ENCODE peak calls at places on chromosomes 11 and 22, in ten cellular contexts. One of them, this sample, is unnamed.

GRCh38 chr22:40332319-40332781 is 13.9 kb upstream of the ADSL start:
- DNase-seq in AG09309: no peak
- DNase-seq in psoas muscle: no peak
- DNase-seq in GM06990: no peak
- DNase-seq in GM20000: no peak
- DNase-seq in lower lobe of right lung: no peak
- DNase-seq in endothelial cell: no peak
- DNase-seq in cardiac fibroblast: peak; percentile 39
- DNase-seq in HFF-Myc: no peak
- DNase-seq in stomach: no peak
- DNase-seq in this sample: no peak

GRCh38 chr22:19172213-19173046 is 6.1 kb downstream of the SLC25A1 start:
- DNase-seq in AG09309: no peak
- DNase-seq in psoas muscle: no peak
- DNase-seq in GM06990: no peak
- DNase-seq in GM20000: no peak
- DNase-seq in lower lobe of right lung: no peak
- DNase-seq in endothelial cell: no peak
- DNase-seq in cardiac fibroblast: no peak
- DNase-seq in HFF-Myc: no peak
- DNase-seq in stomach: no peak
- DNase-seq in this sample: no peak

GRCh38 chr11:34600339-34601084 is 20.4 kb upstream of the EHF start:
- DNase-seq in AG09309: no peak
- DNase-seq in psoas muscle: no peak
- DNase-seq in GM06990: no peak
- DNase-seq in GM20000: no peak
- DNase-seq in lower lobe of right lung: peak; percentile 52
- DNase-seq in endothelial cell: no peak
- DNase-seq in cardiac fibroblast: no peak
- DNase-seq in HFF-Myc: no peak
- DNase-seq in stomach: peak; percentile 87
- DNase-seq in this sample: no peak

GRCh38 chr22:44804327-44804726 is 52.0 kb downstream of the ARHGAP8 start:
- DNase-seq in AG09309: no peak
- DNase-seq in psoas muscle: no peak
- DNase-seq in GM06990: no peak
- DNase-seq in GM20000: no peak
- DNase-seq in lower lobe of right lung: no peak
- DNase-seq in endothelial cell: no peak
- DNase-seq in cardiac fibroblast: no peak
- DNase-seq in HFF-Myc: no peak
- DNase-seq in stomach: no peak
- DNase-seq in this sample: no peak

GRCh38 chr11:129937592-129938238 is 42.3 kb upstream of the NFRKB start:
- DNase-seq in AG09309: no peak
- DNase-seq in psoas muscle: no peak
- DNase-seq in GM06990: no peak
- DNase-seq in GM20000: no peak
- DNase-seq in lower lobe of right lung: no peak
- DNase-seq in endothelial cell: no peak
- DNase-seq in cardiac fibroblast: no peak
- DNase-seq in HFF-Myc: no peak
- DNase-seq in stomach: no peak
- DNase-seq in this sample: no peak

GRCh38 chr11:98940913-98941312 is 79.8 kb upstream of the CNTN5 start:
- DNase-seq in AG09309: no peak
- DNase-seq in psoas muscle: no peak
- DNase-seq in GM06990: no peak
- DNase-seq in GM20000: no peak
- DNase-seq in lower lobe of right lung: no peak
- DNase-seq in endothelial cell: no peak
- DNase-seq in cardiac fibroblast: no peak
- DNase-seq in HFF-Myc: no peak
- DNase-seq in stomach: no peak
- DNase-seq in this sample: no peak

GRCh38 chr11:85889676-85890579 is 34.7 kb downstream of the CCDC83 start:
- DNase-seq in AG09309: peak; percentile 32
- DNase-seq in psoas muscle: no peak
- DNase-seq in GM06990: no peak
- DNase-seq in GM20000: no peak
- DNase-seq in lower lobe of right lung: no peak
- DNase-seq in endothelial cell: no peak
- DNase-seq in cardiac fibroblast: peak; percentile 82
- DNase-seq in HFF-Myc: no peak
- DNase-seq in stomach: no peak
- DNase-seq in this sample: no peak

GRCh38 chr22:45225732-45226560 is 14.7 kb downstream of the KIAA0930 start:
- DNase-seq in AG09309: no peak
- DNase-seq in psoas muscle: peak; percentile 74
- DNase-seq in GM06990: no peak
- DNase-seq in GM20000: no peak
- DNase-seq in lower lobe of right lung: peak; percentile 79
- DNase-seq in endothelial cell: no peak
- DNase-seq in cardiac fibroblast: peak; percentile 32
- DNase-seq in HFF-Myc: no peak
- DNase-seq in stomach: no peak
- DNase-seq in this sample: no peak

GRCh38 chr11:29641201-29641600 is 375.6 kb downstream of the KCNA4 start:
- DNase-seq in AG09309: no peak
- DNase-seq in psoas muscle: no peak
- DNase-seq in GM06990: no peak
- DNase-seq in GM20000: no peak
- DNase-seq in lower lobe of right lung: no peak
- DNase-seq in endothelial cell: no peak
- DNase-seq in cardiac fibroblast: peak; percentile 2
- DNase-seq in HFF-Myc: no peak
- DNase-seq in stomach: no peak
- DNase-seq in this sample: no peak

GRCh38 chr22:23230348-23231068 is 50.2 kb downstream of the BCR start:
- DNase-seq in AG09309: no peak
- DNase-seq in psoas muscle: no peak
- DNase-seq in GM06990: no peak
- DNase-seq in GM20000: no peak
- DNase-seq in lower lobe of right lung: peak; percentile 16
- DNase-seq in endothelial cell: no peak
- DNase-seq in cardiac fibroblast: no peak
- DNase-seq in HFF-Myc: no peak
- DNase-seq in stomach: no peak
- DNase-seq in this sample: no peak

GRCh38 chr11:31492320-31492913 is 17.0 kb downstream of the IMMP1L start:
- DNase-seq in AG09309: peak; percentile 28
- DNase-seq in psoas muscle: no peak
- DNase-seq in GM06990: no peak
- DNase-seq in GM20000: no peak
- DNase-seq in lower lobe of right lung: no peak
- DNase-seq in endothelial cell: no peak
- DNase-seq in cardiac fibroblast: peak; percentile 61
- DNase-seq in HFF-Myc: no peak
- DNase-seq in stomach: no peak
- DNase-seq in this sample: no peak

GRCh38 chr11:99368579-99368978 is 347.8 kb downstream of the CNTN5 start:
- DNase-seq in AG09309: no peak
- DNase-seq in psoas muscle: no peak
- DNase-seq in GM06990: no peak
- DNase-seq in GM20000: no peak
- DNase-seq in lower lobe of right lung: no peak
- DNase-seq in endothelial cell: no peak
- DNase-seq in cardiac fibroblast: peak; percentile 82
- DNase-seq in HFF-Myc: no peak
- DNase-seq in stomach: no peak
- DNase-seq in this sample: no peak

GRCh38 chr11:10770626-10771254 is 19.7 kb downstream of the CTR9 start:
- DNase-seq in AG09309: no peak
- DNase-seq in psoas muscle: peak; percentile 68
- DNase-seq in GM06990: no peak
- DNase-seq in GM20000: no peak
- DNase-seq in lower lobe of right lung: no peak
- DNase-seq in endothelial cell: peak; percentile 66
- DNase-seq in cardiac fibroblast: peak; percentile 66
- DNase-seq in HFF-Myc: peak; percentile 19
- DNase-seq in stomach: peak; percentile 63
- DNase-seq in this sample: peak; percentile 12

GRCh38 chr11:122089111-122089510 is 26.9 kb downstream of the BLID start:
- DNase-seq in AG09309: no peak
- DNase-seq in psoas muscle: no peak
- DNase-seq in GM06990: no peak
- DNase-seq in GM20000: no peak
- DNase-seq in lower lobe of right lung: no peak
- DNase-seq in endothelial cell: no peak
- DNase-seq in cardiac fibroblast: no peak
- DNase-seq in HFF-Myc: no peak
- DNase-seq in stomach: no peak
- DNase-seq in this sample: no peak

GRCh38 chr22:46063861-46064235 is 86.5 kb upstream of the PPARA start:
- DNase-seq in AG09309: no peak
- DNase-seq in psoas muscle: peak; percentile 59
- DNase-seq in GM06990: no peak
- DNase-seq in GM20000: no peak
- DNase-seq in lower lobe of right lung: no peak
- DNase-seq in endothelial cell: no peak
- DNase-seq in cardiac fibroblast: peak; percentile 28
- DNase-seq in HFF-Myc: no peak
- DNase-seq in stomach: peak; percentile 44
- DNase-seq in this sample: no peak

GRCh38 chr11:46363455-46363920 is 16.2 kb downstream of the DGKZ start:
- DNase-seq in AG09309: no peak
- DNase-seq in psoas muscle: peak; percentile 96
- DNase-seq in GM06990: no peak
- DNase-seq in GM20000: no peak
- DNase-seq in lower lobe of right lung: no peak
- DNase-seq in endothelial cell: no peak
- DNase-seq in cardiac fibroblast: peak; percentile 50
- DNase-seq in HFF-Myc: no peak
- DNase-seq in stomach: no peak
- DNase-seq in this sample: no peak

GRCh38 chr11:45211732-45212131 is 65.3 kb downstream of the PRDM11 start:
- DNase-seq in AG09309: no peak
- DNase-seq in psoas muscle: no peak
- DNase-seq in GM06990: no peak
- DNase-seq in GM20000: no peak
- DNase-seq in lower lobe of right lung: no peak
- DNase-seq in endothelial cell: no peak
- DNase-seq in cardiac fibroblast: no peak
- DNase-seq in HFF-Myc: no peak
- DNase-seq in stomach: no peak
- DNase-seq in this sample: no peak
- TF ChIP-seq CTCF in AG09309: no peak
- TF ChIP-seq CTCF in psoas muscle: no peak
- TF ChIP-seq CTCF in GM06990: peak; percentile 7
- TF ChIP-seq CTCF in GM20000: no peak
- TF ChIP-seq CTCF in lower lobe of right lung: no peak
- TF ChIP-seq CTCF in endothelial cell: no peak
- TF ChIP-seq CTCF in cardiac fibroblast: no peak
- TF ChIP-seq CTCF in HFF-Myc: no peak
- TF ChIP-seq CTCF in stomach: no peak
- TF ChIP-seq CTCF in this sample: no peak

GRCh38 chr11:131217313-131218297 is 152.8 kb upstream of the NTM start:
- DNase-seq in AG09309: no peak
- DNase-seq in psoas muscle: no peak
- DNase-seq in GM06990: no peak
- DNase-seq in GM20000: peak; percentile 48
- DNase-seq in lower lobe of right lung: no peak
- DNase-seq in endothelial cell: peak; percentile 26
- DNase-seq in cardiac fibroblast: peak; percentile 5
- DNase-seq in HFF-Myc: no peak
- DNase-seq in stomach: no peak
- DNase-seq in this sample: no peak
- TF ChIP-seq CTCF in AG09309: peak; percentile 63
- TF ChIP-seq CTCF in psoas muscle: no peak
- TF ChIP-seq CTCF in GM06990: peak; percentile 52
- TF ChIP-seq CTCF in GM20000: peak; percentile 71
- TF ChIP-seq CTCF in lower lobe of right lung: no peak
- TF ChIP-seq CTCF in endothelial cell: no peak
- TF ChIP-seq CTCF in cardiac fibroblast: peak; percentile 15
- TF ChIP-seq CTCF in HFF-Myc: peak; percentile 11
- TF ChIP-seq CTCF in stomach: no peak
- TF ChIP-seq CTCF in this sample: peak; percentile 31

GRCh38 chr11:16252373-16252772 is 104.0 kb downstream of the SOX6 start:
- DNase-seq in AG09309: no peak
- DNase-seq in psoas muscle: no peak
- DNase-seq in GM06990: no peak
- DNase-seq in GM20000: no peak
- DNase-seq in lower lobe of right lung: no peak
- DNase-seq in endothelial cell: no peak
- DNase-seq in cardiac fibroblast: peak; percentile 2
- DNase-seq in HFF-Myc: no peak
- DNase-seq in stomach: no peak
- DNase-seq in this sample: no peak
- TF ChIP-seq CTCF in AG09309: no peak
- TF ChIP-seq CTCF in psoas muscle: no peak
- TF ChIP-seq CTCF in GM06990: no peak
- TF ChIP-seq CTCF in GM20000: no peak
- TF ChIP-seq CTCF in lower lobe of right lung: no peak
- TF ChIP-seq CTCF in endothelial cell: peak; percentile 65
- TF ChIP-seq CTCF in cardiac fibroblast: peak; percentile 9
- TF ChIP-seq CTCF in HFF-Myc: peak; percentile 32
- TF ChIP-seq CTCF in stomach: no peak
- TF ChIP-seq CTCF in this sample: no peak

GRCh38 chr11:76415073-76415472 is 29.7 kb upstream of the EMSY start:
- DNase-seq in AG09309: no peak
- DNase-seq in psoas muscle: no peak
- DNase-seq in GM06990: no peak
- DNase-seq in GM20000: no peak
- DNase-seq in lower lobe of right lung: no peak
- DNase-seq in endothelial cell: no peak
- DNase-seq in cardiac fibroblast: no peak
- DNase-seq in HFF-Myc: no peak
- DNase-seq in stomach: no peak
- DNase-seq in this sample: no peak

GRCh38 chr11:76424379-76424778 is 20.4 kb upstream of the EMSY start:
- DNase-seq in AG09309: no peak
- DNase-seq in psoas muscle: no peak
- DNase-seq in GM06990: peak; percentile 22
- DNase-seq in GM20000: peak; percentile 55
- DNase-seq in lower lobe of right lung: no peak
- DNase-seq in endothelial cell: no peak
- DNase-seq in cardiac fibroblast: no peak
- DNase-seq in HFF-Myc: no peak
- DNase-seq in stomach: no peak
- DNase-seq in this sample: no peak

GRCh38 chr11:76424891-76425290 is 19.9 kb upstream of the EMSY start:
- DNase-seq in AG09309: no peak
- DNase-seq in psoas muscle: no peak
- DNase-seq in GM06990: no peak
- DNase-seq in GM20000: no peak
- DNase-seq in lower lobe of right lung: no peak
- DNase-seq in endothelial cell: no peak
- DNase-seq in cardiac fibroblast: no peak
- DNase-seq in HFF-Myc: no peak
- DNase-seq in stomach: no peak
- DNase-seq in this sample: no peak

DNA sequence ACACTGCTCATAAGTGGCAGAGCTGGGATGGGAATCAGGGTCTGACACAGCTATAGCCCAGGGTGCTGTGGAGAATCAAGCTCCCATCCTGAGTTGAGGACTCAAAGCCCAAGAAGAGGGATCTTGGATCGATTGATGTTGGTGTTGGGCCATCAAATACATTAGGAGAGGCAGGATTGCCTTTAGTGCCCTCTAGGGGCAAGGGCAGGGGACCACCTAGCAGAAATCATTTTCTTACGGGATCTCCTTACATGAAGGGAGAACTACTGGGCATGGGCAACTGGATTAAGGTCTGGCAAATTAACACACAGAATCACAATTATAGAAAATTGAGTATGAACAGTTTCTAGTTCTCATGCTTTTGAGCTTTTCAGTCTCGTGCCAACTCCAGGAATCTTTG is 24.9 kb upstream of the EMSY start:
- DNase-seq in AG09309: no peak
- DNase-seq in psoas muscle: no peak
- DNase-seq in GM06990: no peak
- DNase-seq in GM20000: peak; percentile 21
- DNase-seq in lower lobe of right lung: no peak
- DNase-seq in endothelial cell: peak; percentile 22
- DNase-seq in cardiac fibroblast: peak; percentile 4
- DNase-seq in HFF-Myc: no peak
- DNase-seq in stomach: no peak
- DNase-seq in this sample: no peak
- TF ChIP-seq CTCF in AG09309: peak; percentile 21
- TF ChIP-seq CTCF in psoas muscle: peak; percentile 22
- TF ChIP-seq CTCF in GM06990: peak; percentile 73
- TF ChIP-seq CTCF in GM20000: peak; percentile 52
- TF ChIP-seq CTCF in lower lobe of right lung: peak; percentile 31
- TF ChIP-seq CTCF in endothelial cell: peak; percentile 46
- TF ChIP-seq CTCF in cardiac fibroblast: peak; percentile 40
- TF ChIP-seq CTCF in HFF-Myc: peak; percentile 45
- TF ChIP-seq CTCF in stomach: no peak
- TF ChIP-seq CTCF in this sample: peak; percentile 14

This sample was measured in AG09319.